ENCODE peak calls at places on chromosomes 5 and 9, in seven cellular contexts. One of them, this sample, is unnamed.

GRCh38 chr5:32506809-32507208 is 62.3 kb upstream of the ZFR start:
- DNase-seq in CD4-positive, alpha-beta T cell: no peak
- DNase-seq in fibroblast of the aortic adventitia: peak
- DNase-seq in GM12865: no peak
- DNase-seq in sigmoid colon: peak
- DNase-seq in MM.1S: no peak
- DNase-seq in tibial artery: peak
- DNase-seq in this sample: no peak

GRCh38 chr9:111870774-111871542 is 25.7 kb upstream of the UGCG start:
- DNase-seq in MM.1S: no peak
- DNase-seq in sigmoid colon: no peak
- DNase-seq in tibial artery: no peak
- DNase-seq in CD4-positive, alpha-beta T cell: no peak
- DNase-seq in GM12865: peak
- DNase-seq in fibroblast of the aortic adventitia: no peak
- DNase-seq in this sample: peak

GRCh38 chr9:95182854-95183563 is 134.5 kb downstream of the FANCC start:
- DNase-seq in sigmoid colon: no peak
- DNase-seq in MM.1S: no peak
- DNase-seq in CD4-positive, alpha-beta T cell: no peak
- DNase-seq in tibial artery: no peak
- DNase-seq in GM12865: no peak
- DNase-seq in fibroblast of the aortic adventitia: no peak
- DNase-seq in this sample: no peak

GRCh38 chr5:163914911-163915310 is 409.5 kb downstream of the MAT2B start:
- DNase-seq in GM12865: peak
- DNase-seq in tibial artery: no peak
- DNase-seq in sigmoid colon: no peak
- DNase-seq in CD4-positive, alpha-beta T cell: no peak
- DNase-seq in fibroblast of the aortic adventitia: no peak
- DNase-seq in MM.1S: no peak
- DNase-seq in this sample: no peak

GRCh38 chr5:87102841-87103240 is 164.8 kb upstream of the RASA1 start:
- DNase-seq in GM12865: no peak
- DNase-seq in fibroblast of the aortic adventitia: no peak
- DNase-seq in sigmoid colon: no peak
- DNase-seq in MM.1S: no peak
- DNase-seq in CD4-positive, alpha-beta T cell: no peak
- DNase-seq in tibial artery: no peak
- DNase-seq in this sample: no peak

GRCh38 chr5:101678494-101679193 is 617.4 kb downstream of the SLCO4C1 start:
- DNase-seq in CD4-positive, alpha-beta T cell: no peak
- DNase-seq in GM12865: peak
- DNase-seq in fibroblast of the aortic adventitia: peak
- DNase-seq in tibial artery: peak
- DNase-seq in sigmoid colon: peak
- DNase-seq in MM.1S: peak
- DNase-seq in this sample: peak

GRCh38 chr9:114035221-114035844 is 42.8 kb downstream of the AMBP start:
- DNase-seq in GM12865: no peak
- DNase-seq in fibroblast of the aortic adventitia: peak
- DNase-seq in sigmoid colon: peak
- DNase-seq in MM.1S: no peak
- DNase-seq in CD4-positive, alpha-beta T cell: no peak
- DNase-seq in tibial artery: no peak
- DNase-seq in this sample: no peak

GRCh38 chr5:9245071-9245470 is 300.8 kb downstream of the SEMA5A start:
- DNase-seq in fibroblast of the aortic adventitia: no peak
- DNase-seq in sigmoid colon: no peak
- DNase-seq in MM.1S: no peak
- DNase-seq in tibial artery: no peak
- DNase-seq in CD4-positive, alpha-beta T cell: no peak
- DNase-seq in GM12865: no peak
- DNase-seq in this sample: no peak

GRCh38 chr5:96662725-96663513 is 743 bp downstream of the CAST start:
- DNase-seq in CD4-positive, alpha-beta T cell: peak
- DNase-seq in MM.1S: peak
- DNase-seq in sigmoid colon: peak
- DNase-seq in tibial artery: peak
- DNase-seq in GM12865: peak
- DNase-seq in fibroblast of the aortic adventitia: peak
- DNase-seq in this sample: peak

GRCh38 chr9:127161081-127161621 is 38.7 kb upstream of the ANGPTL2 start:
- DNase-seq in MM.1S: no peak
- DNase-seq in CD4-positive, alpha-beta T cell: no peak
- DNase-seq in fibroblast of the aortic adventitia: no peak
- DNase-seq in sigmoid colon: peak
- DNase-seq in GM12865: no peak
- DNase-seq in tibial artery: no peak
- DNase-seq in this sample: no peak

GRCh38 chr9:135992486-135993408 is 31.6 kb upstream of the UBAC1 start:
- DNase-seq in sigmoid colon: peak
- DNase-seq in MM.1S: peak
- DNase-seq in fibroblast of the aortic adventitia: peak
- DNase-seq in GM12865: peak
- DNase-seq in tibial artery: peak
- DNase-seq in CD4-positive, alpha-beta T cell: peak
- DNase-seq in this sample: peak

GRCh38 chr9:117687532-117687931 is 16.7 kb upstream of the TLR4 start:
- DNase-seq in MM.1S: no peak
- DNase-seq in fibroblast of the aortic adventitia: no peak
- DNase-seq in CD4-positive, alpha-beta T cell: no peak
- DNase-seq in sigmoid colon: no peak
- DNase-seq in tibial artery: no peak
- DNase-seq in GM12865: no peak
- DNase-seq in this sample: no peak

GRCh38 chr9:135067091-135067710 is 20.3 kb upstream of the OLFM1 start:
- DNase-seq in GM12865: no peak
- DNase-seq in CD4-positive, alpha-beta T cell: no peak
- DNase-seq in fibroblast of the aortic adventitia: no peak
- DNase-seq in tibial artery: no peak
- DNase-seq in MM.1S: no peak
- DNase-seq in sigmoid colon: peak
- DNase-seq in this sample: no peak

GRCh38 chr5:181195249-181195761 is 9.7 kb downstream of the TRIM7 start:
- DNase-seq in sigmoid colon: no peak
- DNase-seq in CD4-positive, alpha-beta T cell: no peak
- DNase-seq in GM12865: no peak
- DNase-seq in fibroblast of the aortic adventitia: no peak
- DNase-seq in tibial artery: no peak
- DNase-seq in MM.1S: peak
- DNase-seq in this sample: no peak

GRCh38 chr5:14341571-14342225 is 198.6 kb downstream of the TRIO start:
- DNase-seq in tibial artery: no peak
- DNase-seq in GM12865: no peak
- DNase-seq in fibroblast of the aortic adventitia: no peak
- DNase-seq in MM.1S: no peak
- DNase-seq in CD4-positive, alpha-beta T cell: no peak
- DNase-seq in sigmoid colon: no peak
- DNase-seq in this sample: no peak

GRCh38 chr5:131613423-131613822 is 21.6 kb downstream of the RAPGEF6 start:
- DNase-seq in MM.1S: no peak
- DNase-seq in CD4-positive, alpha-beta T cell: no peak
- DNase-seq in tibial artery: no peak
- DNase-seq in sigmoid colon: no peak
- DNase-seq in GM12865: no peak
- DNase-seq in fibroblast of the aortic adventitia: no peak
- DNase-seq in this sample: no peak

GRCh38 chr5:146744358-146744757 is 134.2 kb downstream of the PPP2R2B start:
- DNase-seq in fibroblast of the aortic adventitia: peak
- DNase-seq in CD4-positive, alpha-beta T cell: no peak
- DNase-seq in sigmoid colon: no peak
- DNase-seq in tibial artery: no peak
- DNase-seq in GM12865: no peak
- DNase-seq in MM.1S: no peak
- DNase-seq in this sample: no peak

DNA sequence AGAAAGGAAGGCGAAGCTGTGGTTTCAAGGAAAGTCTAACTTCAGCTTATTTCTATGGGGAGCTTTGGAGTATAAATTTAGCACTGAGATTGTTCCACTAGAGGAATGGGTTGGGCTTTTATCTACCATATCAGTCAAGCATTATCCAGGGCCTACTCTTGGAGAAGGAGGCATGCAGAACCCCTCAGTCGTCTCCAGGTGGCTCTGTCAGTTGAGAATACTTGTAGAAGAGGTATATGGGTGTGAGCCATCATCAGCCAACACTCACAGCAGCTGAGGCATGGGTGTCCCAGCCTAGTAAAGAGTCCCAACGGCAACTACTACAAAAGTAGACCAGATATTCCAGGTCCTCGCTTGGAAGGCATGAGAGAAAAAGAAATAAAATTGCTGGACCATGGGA is 548.5 kb upstream of the GRAMD2B start:
- DNase-seq in CD4-positive, alpha-beta T cell: no peak
- DNase-seq in tibial artery: no peak
- DNase-seq in sigmoid colon: no peak
- DNase-seq in fibroblast of the aortic adventitia: no peak
- DNase-seq in MM.1S: peak
- DNase-seq in GM12865: no peak
- DNase-seq in this sample: no peak
- TF ChIP-seq CTCF in CD4-positive, alpha-beta T cell: no peak
- TF ChIP-seq CTCF in tibial artery: no peak
- TF ChIP-seq CTCF in sigmoid colon: no peak
- TF ChIP-seq CTCF in fibroblast of the aortic adventitia: no peak
- TF ChIP-seq CTCF in MM.1S: no peak
- TF ChIP-seq CTCF in GM12865: no peak
- TF ChIP-seq CTCF in this sample: no peak

GRCh38 chr9:78296893-78297671 is at the start of gene PSAT1:
- DNase-seq in GM12865: peak
- DNase-seq in sigmoid colon: peak
- DNase-seq in tibial artery: peak
- DNase-seq in CD4-positive, alpha-beta T cell: peak
- DNase-seq in MM.1S: peak
- DNase-seq in fibroblast of the aortic adventitia: peak
- DNase-seq in this sample: peak
- TF ChIP-seq CTCF in GM12865: no peak
- TF ChIP-seq CTCF in sigmoid colon: no peak
- TF ChIP-seq CTCF in tibial artery: no peak
- TF ChIP-seq CTCF in CD4-positive, alpha-beta T cell: no peak
- TF ChIP-seq CTCF in MM.1S: no peak
- TF ChIP-seq CTCF in fibroblast of the aortic adventitia: no peak
- TF ChIP-seq CTCF in this sample: no peak

GRCh38 chr9:120926397-120926928 is at the start of gene TRAF1:
- DNase-seq in fibroblast of the aortic adventitia: no peak
- DNase-seq in sigmoid colon: peak
- DNase-seq in CD4-positive, alpha-beta T cell: no peak
- DNase-seq in tibial artery: no peak
- DNase-seq in MM.1S: no peak
- DNase-seq in GM12865: peak
- DNase-seq in this sample: no peak

GRCh38 chr9:120928015-120928719 is 1.6 kb upstream of the TRAF1 start:
- DNase-seq in fibroblast of the aortic adventitia: no peak
- DNase-seq in CD4-positive, alpha-beta T cell: no peak
- DNase-seq in tibial artery: peak
- DNase-seq in MM.1S: no peak
- DNase-seq in sigmoid colon: peak
- DNase-seq in GM12865: peak
- DNase-seq in this sample: no peak

GRCh38 chr9:120929392-120929791 is 2.8 kb upstream of the TRAF1 start:
- DNase-seq in MM.1S: no peak
- DNase-seq in GM12865: no peak
- DNase-seq in sigmoid colon: no peak
- DNase-seq in tibial artery: no peak
- DNase-seq in fibroblast of the aortic adventitia: no peak
- DNase-seq in CD4-positive, alpha-beta T cell: no peak
- DNase-seq in this sample: no peak

GRCh38 chr9:120927125-120928014 is 774 bp upstream of the TRAF1 start:
- DNase-seq in MM.1S: no peak
- DNase-seq in fibroblast of the aortic adventitia: no peak
- DNase-seq in CD4-positive, alpha-beta T cell: no peak
- DNase-seq in GM12865: peak
- DNase-seq in tibial artery: no peak
- DNase-seq in sigmoid colon: peak
- DNase-seq in this sample: no peak

DNA sequence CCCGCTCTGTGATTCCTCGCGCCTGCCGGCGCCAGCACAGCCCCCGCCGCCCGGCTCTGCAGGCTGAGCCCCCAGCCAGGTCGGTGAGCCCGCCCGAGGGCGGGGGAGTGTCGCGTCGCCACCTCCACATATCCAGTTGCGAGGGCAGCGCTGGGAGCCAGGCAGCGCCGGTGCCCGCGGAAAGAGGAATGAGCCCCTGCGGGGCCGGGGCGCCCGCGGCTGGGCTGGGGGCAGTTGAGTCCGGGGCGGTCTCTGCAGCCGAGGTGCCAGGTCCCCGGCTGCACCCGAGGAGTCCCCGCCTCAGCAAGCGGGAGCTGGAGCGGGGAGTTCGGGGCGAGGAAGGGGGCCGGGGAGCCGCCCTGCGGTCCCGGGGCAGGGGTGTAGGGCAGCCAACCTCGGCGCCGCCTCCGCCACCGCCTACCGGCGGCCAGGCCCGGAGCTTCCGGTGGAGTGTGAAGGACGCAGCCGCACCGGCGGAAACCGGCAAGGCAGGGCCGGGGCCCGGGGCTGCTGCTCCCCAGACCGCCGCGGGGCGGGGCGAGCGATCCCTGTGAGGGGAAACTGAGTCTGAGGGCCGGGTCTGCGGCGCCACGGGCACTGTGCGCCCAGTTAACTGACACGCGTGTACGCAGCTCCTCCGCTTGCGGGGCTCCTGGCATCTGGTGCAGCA is 2.3 kb upstream of the TRAF1 start:
- DNase-seq in fibroblast of the aortic adventitia: peak
- DNase-seq in sigmoid colon: peak
- DNase-seq in tibial artery: peak
- DNase-seq in CD4-positive, alpha-beta T cell: peak
- DNase-seq in GM12865: peak
- DNase-seq in MM.1S: peak
- DNase-seq in this sample: peak
- TF ChIP-seq CTCF in fibroblast of the aortic adventitia: no peak
- TF ChIP-seq CTCF in sigmoid colon: peak
- TF ChIP-seq CTCF in tibial artery: no peak
- TF ChIP-seq CTCF in CD4-positive, alpha-beta T cell: no peak
- TF ChIP-seq CTCF in GM12865: no peak
- TF ChIP-seq CTCF in MM.1S: peak
- TF ChIP-seq CTCF in this sample: no peak

GRCh38 chr9:130042406-130042930 is 521 bp downstream of the FNBP1 start:
- DNase-seq in MM.1S: peak
- DNase-seq in tibial artery: peak
- DNase-seq in GM12865: peak
- DNase-seq in sigmoid colon: peak
- DNase-seq in CD4-positive, alpha-beta T cell: no peak
- DNase-seq in fibroblast of the aortic adventitia: no peak
- DNase-seq in this sample: peak

GRCh38 chr9:130043654-130044623 is 950 bp upstream of the FNBP1 start:
- DNase-seq in fibroblast of the aortic adventitia: peak
- DNase-seq in sigmoid colon: peak
- DNase-seq in tibial artery: peak
- DNase-seq in MM.1S: no peak
- DNase-seq in CD4-positive, alpha-beta T cell: no peak
- DNase-seq in GM12865: no peak
- DNase-seq in this sample: no peak

GRCh38 chr9:130041648-130042405 is 1.2 kb downstream of the FNBP1 start:
- DNase-seq in MM.1S: no peak
- DNase-seq in CD4-positive, alpha-beta T cell: no peak
- DNase-seq in fibroblast of the aortic adventitia: peak
- DNase-seq in GM12865: peak
- DNase-seq in sigmoid colon: peak
- DNase-seq in tibial artery: peak
- DNase-seq in this sample: no peak

GRCh38 chr9:130040901-130041647 is 1.9 kb downstream of the FNBP1 start:
- DNase-seq in CD4-positive, alpha-beta T cell: no peak
- DNase-seq in MM.1S: no peak
- DNase-seq in GM12865: peak
- DNase-seq in sigmoid colon: peak
- DNase-seq in tibial artery: no peak
- DNase-seq in fibroblast of the aortic adventitia: no peak
- DNase-seq in this sample: no peak

GRCh38 chr9:130042931-130043653 is at the start of gene FNBP1:
- DNase-seq in MM.1S: peak
- DNase-seq in CD4-positive, alpha-beta T cell: peak
- DNase-seq in tibial artery: peak
- DNase-seq in GM12865: peak
- DNase-seq in sigmoid colon: peak
- DNase-seq in fibroblast of the aortic adventitia: peak
- DNase-seq in this sample: peak
- TF ChIP-seq CTCF in MM.1S: no peak
- TF ChIP-seq CTCF in CD4-positive, alpha-beta T cell: no peak
- TF ChIP-seq CTCF in tibial artery: no peak
- TF ChIP-seq CTCF in GM12865: no peak
- TF ChIP-seq CTCF in sigmoid colon: no peak
- TF ChIP-seq CTCF in fibroblast of the aortic adventitia: no peak
- TF ChIP-seq CTCF in this sample: no peak

This sample was measured in GM20000.